ENCODE peak calls at places on chromosomes 4 and X, in four cellular contexts. Q is cardiac muscle cell; M is effector memory CD4-positive, alpha-beta T cell; D is AG10803. A is an unnamed sample.

GRCh38 chr4:71290074-71290473 is 48.7 kb upstream of the SLC4A4 start:
- DNase-seq in D (peak), M (no peak), Q (no peak), A (peak)

GRCh38 chr4:143336828-143337599 is at the start of gene GAB1:
- DNase-seq in Q (peak), D (peak), M (no peak), A (peak)

GRCh38 chr4:107780665-107781064 is 44.1 kb upstream of the SGMS2 start:
- DNase-seq in Q (no peak), M (no peak), D (no peak), A (no peak)

GRCh38 chr4:108821056-108821925 is 58.4 kb upstream of the ETNPPL start:
- DNase-seq in Q (no peak), M (no peak), D (peak), A (peak)

GRCh38 chr4:23929248-23929647 is 39.4 kb upstream of the PPARGC1A start:
- DNase-seq in D (no peak), Q (no peak), M (no peak), A (no peak)

GRCh38 chrX:155094468-155095061 is 23.3 kb downstream of the BRCC3 start:
- DNase-seq in D (peak), Q (peak), M (no peak), A (peak)

GRCh38 chr4:3074846-3075651 is 568 bp downstream of the HTT start:
- DNase-seq in D (peak), Q (peak), M (peak), A (peak)

GRCh38 chr4:148166132-148166531 is 276.1 kb downstream of the NR3C2 start:
- DNase-seq in Q (no peak), D (peak), M (no peak), A (peak)

GRCh38 chr4:36233567-36234266 is 10.6 kb downstream of the ARAP2 start:
- DNase-seq in Q (no peak), D (no peak), M (no peak), A (no peak)

GRCh38 chr4:181418491-181418890 is 824.7 kb upstream of the TENM3 start:
- DNase-seq in D (no peak), M (no peak), Q (peak), A (no peak)

GRCh38 chr4:28310926-28311325 is 1450.3 kb downstream of the STIM2 start:
- DNase-seq in M (no peak), D (no peak), Q (no peak), A (no peak)

GRCh38 chr4:123317211-123317610 is 79.4 kb upstream of the SPRY1 start:
- DNase-seq in M (no peak), D (no peak), Q (no peak), A (peak)

GRCh38 chr4:81756973-81757372 is 285.3 kb upstream of the RASGEF1B start:
- DNase-seq in M (no peak), Q (no peak), D (no peak), A (no peak)

GRCh38 chrX:131792789-131793462 is 230.2 kb upstream of the STK26 start:
- DNase-seq in M (no peak), D (peak), Q (no peak), A (peak)

GRCh38 chrX:8820910-8821527 is 19.8 kb upstream of the FAM9A start:
- DNase-seq in Q (peak), M (no peak), D (peak), A (no peak)

GRCh38 chr4:13983189-13983790 is 355.8 kb upstream of the BOD1L1 start:
- DNase-seq in Q (no peak), M (no peak), D (no peak), A (no peak)

GRCh38 chr4:13977755-13978154 is 350.2 kb upstream of the BOD1L1 start:
- DNase-seq in Q (no peak), M (no peak), D (no peak), A (no peak)

GRCh38 chr4:13984996-13985780 is 357.7 kb upstream of the BOD1L1 start:
- DNase-seq in D (peak), M (no peak), Q (no peak), A (peak)

GRCh38 chr4:13982008-13982407 is 354.5 kb upstream of the BOD1L1 start:
- DNase-seq in M (no peak), Q (no peak), D (no peak), A (no peak)

GRCh38 chr4:13980317-13980716 is 352.8 kb upstream of the BOD1L1 start:
- DNase-seq in D (peak), Q (no peak), M (no peak), A (peak)
- H3K4me3 ChIP-seq in D (no peak), Q (no peak), M (no peak), A (no peak)

DNA sequence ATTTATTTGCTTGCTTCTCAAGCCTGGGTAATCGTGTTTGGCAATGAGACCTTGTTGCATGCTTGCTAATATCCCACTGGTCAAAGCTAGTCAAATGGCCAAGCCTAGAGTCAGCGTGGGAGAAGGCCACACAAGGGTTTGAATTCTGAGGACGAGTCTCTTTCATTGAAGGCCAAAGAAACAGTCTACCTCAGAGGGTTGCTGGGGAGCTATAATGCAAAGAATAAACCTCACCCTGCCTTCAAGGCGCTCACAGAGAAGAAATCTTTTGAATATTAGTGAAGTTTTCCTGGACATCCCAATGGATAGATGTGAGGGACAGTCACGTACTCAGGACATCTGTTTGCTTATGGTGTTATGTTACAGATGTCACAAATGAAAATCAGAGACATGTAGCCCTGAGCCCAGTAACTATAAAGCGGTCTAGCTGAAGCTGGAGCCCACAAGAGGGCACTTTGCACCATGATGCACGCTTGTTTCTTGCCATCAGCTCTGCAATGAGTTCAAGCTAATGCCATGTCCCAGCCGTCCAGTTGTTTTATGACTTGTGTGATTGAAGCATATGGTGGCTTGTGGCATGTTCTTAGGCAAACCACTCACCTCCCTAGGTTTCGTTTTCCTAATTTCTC is 1.1 kb upstream of the TLR3 start:
- DNase-seq in Q (peak), D (peak), M (peak), A (peak)
- H3K4me3 ChIP-seq in Q (no peak), D (peak), M (peak), A (peak)

GRCh38 chr4:4422856-4423485 is 36.1 kb downstream of the NSG1 start:
- DNase-seq in Q (no peak), M (no peak), D (no peak), A (no peak)
- H3K4me3 ChIP-seq in Q (no peak), M (no peak), D (no peak), A (no peak)

DNA sequence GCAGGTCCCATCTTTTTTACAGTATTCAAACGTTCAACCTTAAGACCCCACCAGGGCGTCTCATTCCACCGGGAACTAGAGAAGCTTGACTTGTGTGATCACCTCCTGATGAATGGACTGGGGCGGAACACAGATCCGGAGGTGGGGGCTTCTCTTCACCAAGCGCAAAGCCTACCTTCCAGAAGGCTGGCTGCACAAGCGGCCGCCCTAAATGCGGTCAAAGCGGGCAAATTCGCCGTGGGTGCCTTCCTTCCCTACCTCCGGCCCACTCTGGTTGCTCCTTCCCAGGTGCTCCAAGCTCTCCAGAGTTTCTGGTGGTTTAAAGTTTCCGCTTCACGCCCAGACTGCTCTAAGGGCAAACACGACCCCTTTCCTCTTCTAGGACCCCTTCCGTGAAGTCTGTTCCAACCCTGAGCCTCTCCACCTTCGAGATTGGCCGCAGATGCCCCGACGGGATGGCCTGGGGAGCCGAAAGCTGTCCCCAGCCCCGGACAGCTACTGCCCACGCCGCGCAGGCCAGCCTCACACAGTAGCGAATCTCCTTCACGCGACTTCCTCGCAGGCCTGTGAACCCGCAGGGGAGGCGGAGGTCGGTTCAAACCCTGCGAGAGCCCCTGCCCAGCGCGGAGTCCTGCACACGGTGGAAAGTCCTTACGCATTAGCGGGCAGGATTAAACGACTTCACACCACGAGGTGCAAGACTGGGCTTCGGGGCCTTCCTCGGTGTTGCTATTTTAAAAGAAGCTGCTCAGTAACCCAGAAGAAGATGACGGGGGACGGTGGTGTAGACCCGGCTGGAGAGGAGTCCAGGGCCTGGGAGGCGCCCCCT is 1.6 kb upstream of the WWC2 start:
- DNase-seq in M (no peak), D (no peak), Q (no peak), A (no peak)
- H3K4me3 ChIP-seq in M (peak), D (peak), Q (peak), A (peak)

DNA sequence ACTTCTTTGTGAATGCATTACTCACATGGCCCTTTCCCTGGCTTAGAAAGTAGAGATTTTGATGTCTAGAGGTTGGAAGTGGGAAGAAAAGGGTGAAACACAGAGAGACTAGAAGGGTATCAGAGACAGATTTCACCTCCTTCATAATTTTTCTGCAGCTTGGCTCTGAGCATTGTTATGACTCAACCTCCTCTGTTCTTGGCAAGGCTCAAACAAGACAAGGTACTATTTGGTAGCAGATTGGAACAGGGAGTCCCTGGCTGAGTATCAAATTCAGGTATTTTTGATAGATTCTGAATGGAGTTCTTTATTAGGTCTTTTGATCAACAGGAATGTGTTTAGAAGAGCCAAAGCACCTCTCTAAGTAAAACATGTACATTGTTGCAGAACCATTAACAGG is 146.3 kb upstream of the CHRDL1 start:
- DNase-seq in M (no peak), D (no peak), Q (no peak), A (no peak)
- H3K4me3 ChIP-seq in M (no peak), D (no peak), Q (no peak), A (no peak)